ENCODE peak calls at places on chromosomes 16 and 17, in eight cellular contexts. One of them, this sample, is unnamed.

GRCh38 chr17:6669479-6670212 is 18.1 kb downstream of the C17orf100 start:
- DNase-seq in A549: no peak
- DNase-seq in coronary artery: no peak
- DNase-seq in cardiac muscle cell: no peak
- DNase-seq in activated B cell treated with CpG ODN at 0.5 μM for 24 hours: no peak
- DNase-seq in endothelial cell: no peak
- DNase-seq in B cell: no peak
- DNase-seq in Calu3: peak; percentile 77
- DNase-seq in this sample: no peak

GRCh38 chr16:85284138-85284897 is 172.0 kb upstream of the CIBAR2 start:
- DNase-seq in A549: no peak
- DNase-seq in coronary artery: no peak
- DNase-seq in cardiac muscle cell: no peak
- DNase-seq in activated B cell treated with CpG ODN at 0.5 μM for 24 hours: no peak
- DNase-seq in endothelial cell: no peak
- DNase-seq in B cell: no peak
- DNase-seq in Calu3: no peak
- DNase-seq in this sample: no peak

GRCh38 chr16:75252946-75253911 is 1.8 kb upstream of the BCAR1 start:
- DNase-seq in A549: no peak
- DNase-seq in coronary artery: no peak
- DNase-seq in cardiac muscle cell: no peak
- DNase-seq in activated B cell treated with CpG ODN at 0.5 μM for 24 hours: no peak
- DNase-seq in endothelial cell: peak; percentile 63
- DNase-seq in B cell: no peak
- DNase-seq in Calu3: no peak
- DNase-seq in this sample: peak; percentile 99

GRCh38 chr16:2285731-2286191 is 17.8 kb upstream of the RNPS1 start:
- DNase-seq in A549: no peak
- DNase-seq in coronary artery: no peak
- DNase-seq in cardiac muscle cell: no peak
- DNase-seq in activated B cell treated with CpG ODN at 0.5 μM for 24 hours: no peak
- DNase-seq in endothelial cell: no peak
- DNase-seq in B cell: no peak
- DNase-seq in Calu3: no peak
- DNase-seq in this sample: no peak

GRCh38 chr17:44203731-44204452 is 4.2 kb upstream of the ATXN7L3 start:
- DNase-seq in A549: peak; percentile 64
- DNase-seq in coronary artery: no peak
- DNase-seq in cardiac muscle cell: peak; percentile 62
- DNase-seq in activated B cell treated with CpG ODN at 0.5 μM for 24 hours: no peak
- DNase-seq in endothelial cell: peak; percentile 54
- DNase-seq in B cell: no peak
- DNase-seq in Calu3: peak; percentile 58
- DNase-seq in this sample: peak; percentile 89

GRCh38 chr17:17171991-17172939 is 33.9 kb downstream of the PLD6 start:
- DNase-seq in A549: no peak
- DNase-seq in coronary artery: no peak
- DNase-seq in cardiac muscle cell: no peak
- DNase-seq in activated B cell treated with CpG ODN at 0.5 μM for 24 hours: no peak
- DNase-seq in endothelial cell: no peak
- DNase-seq in B cell: no peak
- DNase-seq in Calu3: no peak
- DNase-seq in this sample: peak; percentile 29

GRCh38 chr16:17261197-17261858 is 209.4 kb downstream of the XYLT1 start:
- DNase-seq in A549: no peak
- DNase-seq in coronary artery: no peak
- DNase-seq in cardiac muscle cell: no peak
- DNase-seq in activated B cell treated with CpG ODN at 0.5 μM for 24 hours: no peak
- DNase-seq in endothelial cell: no peak
- DNase-seq in B cell: no peak
- DNase-seq in Calu3: no peak
- DNase-seq in this sample: no peak

GRCh38 chr17:67633751-67634191 is 84.0 kb upstream of the NOL11 start:
- DNase-seq in A549: no peak
- DNase-seq in coronary artery: no peak
- DNase-seq in cardiac muscle cell: no peak
- DNase-seq in activated B cell treated with CpG ODN at 0.5 μM for 24 hours: no peak
- DNase-seq in endothelial cell: no peak
- DNase-seq in B cell: no peak
- DNase-seq in Calu3: no peak
- DNase-seq in this sample: no peak

GRCh38 chr16:75116081-75116910 is at the start of gene LDHD:
- DNase-seq in A549: peak; percentile 86
- DNase-seq in coronary artery: peak; percentile 90
- DNase-seq in cardiac muscle cell: peak; percentile 75
- DNase-seq in activated B cell treated with CpG ODN at 0.5 μM for 24 hours: no peak
- DNase-seq in endothelial cell: no peak
- DNase-seq in B cell: no peak
- DNase-seq in Calu3: peak; percentile 89
- DNase-seq in this sample: peak; percentile 78

GRCh38 chr17:12928736-12929135 is 89.1 kb downstream of the ELAC2 start:
- DNase-seq in A549: no peak
- DNase-seq in coronary artery: no peak
- DNase-seq in cardiac muscle cell: no peak
- DNase-seq in activated B cell treated with CpG ODN at 0.5 μM for 24 hours: no peak
- DNase-seq in endothelial cell: no peak
- DNase-seq in B cell: no peak
- DNase-seq in Calu3: no peak
- DNase-seq in this sample: peak; percentile 40
- TF ChIP-seq CTCF in A549: peak; percentile 47
- TF ChIP-seq CTCF in coronary artery: no peak
- TF ChIP-seq CTCF in cardiac muscle cell: peak; percentile 9
- TF ChIP-seq CTCF in activated B cell treated with CpG ODN at 0.5 μM for 24 hours: no peak
- TF ChIP-seq CTCF in endothelial cell: no peak
- TF ChIP-seq CTCF in B cell: no peak
- TF ChIP-seq CTCF in Calu3: no peak
- TF ChIP-seq CTCF in this sample: peak; percentile 57

DNA sequence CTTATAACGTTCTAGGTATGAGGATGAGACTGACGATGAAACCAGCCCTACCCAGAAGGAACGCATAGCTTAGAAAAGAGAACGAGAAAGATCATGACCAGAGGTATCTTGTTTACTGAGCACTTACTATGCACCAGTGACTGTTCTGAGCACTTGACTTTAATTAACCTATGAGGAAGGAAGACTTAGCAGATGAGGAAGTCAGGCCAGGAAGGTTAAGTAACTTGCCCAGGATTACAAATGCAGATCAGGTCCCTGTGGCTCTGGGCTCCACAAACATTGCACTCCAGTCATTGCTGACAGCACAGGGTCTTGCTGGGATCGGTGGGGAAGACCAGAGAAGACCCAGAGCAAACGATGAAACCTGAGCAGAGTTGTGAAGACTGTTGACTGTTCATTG is 7.1 kb downstream of the KRT13 start:
- DNase-seq in A549: no peak
- DNase-seq in coronary artery: no peak
- DNase-seq in cardiac muscle cell: no peak
- DNase-seq in activated B cell treated with CpG ODN at 0.5 μM for 24 hours: no peak
- DNase-seq in endothelial cell: no peak
- DNase-seq in B cell: no peak
- DNase-seq in Calu3: no peak
- DNase-seq in this sample: no peak
- TF ChIP-seq CTCF in A549: no peak
- TF ChIP-seq CTCF in coronary artery: no peak
- TF ChIP-seq CTCF in cardiac muscle cell: no peak
- TF ChIP-seq CTCF in activated B cell treated with CpG ODN at 0.5 μM for 24 hours: no peak
- TF ChIP-seq CTCF in endothelial cell: no peak
- TF ChIP-seq CTCF in B cell: no peak
- TF ChIP-seq CTCF in Calu3: no peak
- TF ChIP-seq CTCF in this sample: no peak

DNA sequence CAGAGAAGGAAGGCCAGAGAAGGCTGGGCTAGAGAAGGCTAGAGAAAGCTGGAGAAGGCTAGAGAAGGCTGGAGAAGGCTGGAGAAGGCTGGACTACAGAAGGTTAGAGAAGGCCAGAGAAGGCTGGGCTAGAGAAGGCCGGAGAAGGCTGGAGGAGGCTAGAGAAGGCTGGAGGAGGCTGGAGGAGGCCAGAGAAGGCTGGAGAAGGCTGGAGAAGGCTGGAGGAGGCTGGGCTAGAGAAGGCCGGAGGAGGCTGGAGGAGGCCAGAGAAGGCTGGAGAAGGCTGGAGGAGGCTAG is 6.4 kb upstream of the OGFOD3 start:
- DNase-seq in A549: no peak
- DNase-seq in coronary artery: no peak
- DNase-seq in cardiac muscle cell: no peak
- DNase-seq in activated B cell treated with CpG ODN at 0.5 μM for 24 hours: no peak
- DNase-seq in endothelial cell: no peak
- DNase-seq in B cell: no peak
- DNase-seq in Calu3: no peak
- DNase-seq in this sample: no peak
- TF ChIP-seq CTCF in A549: no peak
- TF ChIP-seq CTCF in coronary artery: no peak
- TF ChIP-seq CTCF in cardiac muscle cell: no peak
- TF ChIP-seq CTCF in activated B cell treated with CpG ODN at 0.5 μM for 24 hours: no peak
- TF ChIP-seq CTCF in endothelial cell: no peak
- TF ChIP-seq CTCF in B cell: peak; percentile 16
- TF ChIP-seq CTCF in Calu3: no peak
- TF ChIP-seq CTCF in this sample: no peak

GRCh38 chr16:87231911-87232310 is 85.3 kb downstream of the C16orf95 start:
- DNase-seq in A549: no peak
- DNase-seq in coronary artery: no peak
- DNase-seq in cardiac muscle cell: no peak
- DNase-seq in activated B cell treated with CpG ODN at 0.5 μM for 24 hours: no peak
- DNase-seq in endothelial cell: no peak
- DNase-seq in B cell: no peak
- DNase-seq in Calu3: no peak
- DNase-seq in this sample: no peak

GRCh38 chr16:87235810-87236515 is 81.2 kb downstream of the C16orf95 start:
- DNase-seq in A549: no peak
- DNase-seq in coronary artery: no peak
- DNase-seq in cardiac muscle cell: no peak
- DNase-seq in activated B cell treated with CpG ODN at 0.5 μM for 24 hours: no peak
- DNase-seq in endothelial cell: peak; percentile 10
- DNase-seq in B cell: no peak
- DNase-seq in Calu3: no peak
- DNase-seq in this sample: peak; percentile 45

GRCh38 chr16:87231295-87231694 is 85.9 kb downstream of the C16orf95 start:
- DNase-seq in A549: no peak
- DNase-seq in coronary artery: no peak
- DNase-seq in cardiac muscle cell: no peak
- DNase-seq in activated B cell treated with CpG ODN at 0.5 μM for 24 hours: no peak
- DNase-seq in endothelial cell: no peak
- DNase-seq in B cell: no peak
- DNase-seq in Calu3: no peak
- DNase-seq in this sample: no peak

GRCh38 chr16:87234601-87235000 is 82.6 kb downstream of the C16orf95 start:
- DNase-seq in A549: no peak
- DNase-seq in coronary artery: no peak
- DNase-seq in cardiac muscle cell: no peak
- DNase-seq in activated B cell treated with CpG ODN at 0.5 μM for 24 hours: no peak
- DNase-seq in endothelial cell: no peak
- DNase-seq in B cell: no peak
- DNase-seq in Calu3: no peak
- DNase-seq in this sample: no peak

GRCh38 chr16:87233928-87234327 is 83.3 kb downstream of the C16orf95 start:
- DNase-seq in A549: no peak
- DNase-seq in coronary artery: no peak
- DNase-seq in cardiac muscle cell: no peak
- DNase-seq in activated B cell treated with CpG ODN at 0.5 μM for 24 hours: no peak
- DNase-seq in endothelial cell: peak; percentile 21
- DNase-seq in B cell: no peak
- DNase-seq in Calu3: peak; percentile 23
- DNase-seq in this sample: peak; percentile 48
- TF ChIP-seq CTCF in A549: no peak
- TF ChIP-seq CTCF in coronary artery: no peak
- TF ChIP-seq CTCF in cardiac muscle cell: peak; percentile 32
- TF ChIP-seq CTCF in activated B cell treated with CpG ODN at 0.5 μM for 24 hours: no peak
- TF ChIP-seq CTCF in endothelial cell: no peak
- TF ChIP-seq CTCF in B cell: no peak
- TF ChIP-seq CTCF in Calu3: no peak
- TF ChIP-seq CTCF in this sample: peak; percentile 70

GRCh38 chr16:61936522-61936921 is 99.7 kb downstream of the CDH8 start:
- DNase-seq in A549: no peak
- DNase-seq in coronary artery: no peak
- DNase-seq in cardiac muscle cell: peak; percentile 41
- DNase-seq in activated B cell treated with CpG ODN at 0.5 μM for 24 hours: no peak
- DNase-seq in endothelial cell: peak; percentile 39
- DNase-seq in B cell: no peak
- DNase-seq in Calu3: no peak
- DNase-seq in this sample: peak; percentile 55
- TF ChIP-seq CTCF in A549: no peak
- TF ChIP-seq CTCF in coronary artery: no peak
- TF ChIP-seq CTCF in cardiac muscle cell: no peak
- TF ChIP-seq CTCF in activated B cell treated with CpG ODN at 0.5 μM for 24 hours: no peak
- TF ChIP-seq CTCF in endothelial cell: peak; percentile 70
- TF ChIP-seq CTCF in B cell: no peak
- TF ChIP-seq CTCF in Calu3: no peak
- TF ChIP-seq CTCF in this sample: peak; percentile 71

GRCh38 chr16:56532714-56533113 is 12.9 kb upstream of the BBS2 start:
- DNase-seq in A549: no peak
- DNase-seq in coronary artery: no peak
- DNase-seq in cardiac muscle cell: no peak
- DNase-seq in activated B cell treated with CpG ODN at 0.5 μM for 24 hours: no peak
- DNase-seq in endothelial cell: no peak
- DNase-seq in B cell: no peak
- DNase-seq in Calu3: peak; percentile 12
- DNase-seq in this sample: peak; percentile 67
- TF ChIP-seq CTCF in A549: no peak
- TF ChIP-seq CTCF in coronary artery: no peak
- TF ChIP-seq CTCF in cardiac muscle cell: no peak
- TF ChIP-seq CTCF in activated B cell treated with CpG ODN at 0.5 μM for 24 hours: no peak
- TF ChIP-seq CTCF in endothelial cell: no peak
- TF ChIP-seq CTCF in B cell: no peak
- TF ChIP-seq CTCF in Calu3: no peak
- TF ChIP-seq CTCF in this sample: no peak

GRCh38 chr17:28413804-28414203 is 7.8 kb upstream of the SLC46A1 start:
- DNase-seq in A549: no peak
- DNase-seq in coronary artery: no peak
- DNase-seq in cardiac muscle cell: no peak
- DNase-seq in activated B cell treated with CpG ODN at 0.5 μM for 24 hours: no peak
- DNase-seq in endothelial cell: no peak
- DNase-seq in B cell: no peak
- DNase-seq in Calu3: no peak
- DNase-seq in this sample: peak; percentile 37
- TF ChIP-seq CTCF in A549: no peak
- TF ChIP-seq CTCF in coronary artery: no peak
- TF ChIP-seq CTCF in cardiac muscle cell: no peak
- TF ChIP-seq CTCF in activated B cell treated with CpG ODN at 0.5 μM for 24 hours: no peak
- TF ChIP-seq CTCF in endothelial cell: no peak
- TF ChIP-seq CTCF in B cell: no peak
- TF ChIP-seq CTCF in Calu3: no peak
- TF ChIP-seq CTCF in this sample: peak; percentile 26